ENCODE peak calls at places on chromosomes 3 and 15, in four cellular contexts. L, Y, N and H are unnamed samples.

GRCh38 chr3:89353465-89353864 is 246.0 kb downstream of the EPHA3 start:
- DNase-seq in L (no peak), N (no peak), Y (no peak), H (no peak)

GRCh38 chr3:138373695-138374094 is 25.3 kb downstream of the MRAS start:
- DNase-seq in L (no peak), Y (no peak), N (no peak), H (no peak)

GRCh38 chr3:50436063-50436674 is 67.3 kb downstream of the CACNA2D2 start:
- DNase-seq in N (peak), L (peak), Y (peak), H (peak)

GRCh38 chr3:113495035-113495434 is 19.9 kb downstream of the SPICE1 start:
- DNase-seq in L (no peak), Y (no peak), N (no peak), H (peak)

GRCh38 chr3:8555705-8556314 is 54.2 kb downstream of the LMCD1 start:
- DNase-seq in N (no peak), L (no peak), Y (no peak), H (no peak)

GRCh38 chr3:182544542-182544941 is 248.8 kb upstream of the ATP11B start:
- DNase-seq in Y (no peak), L (no peak), N (no peak), H (no peak)

GRCh38 chr3:186613637-186614265 is 891 bp downstream of the AHSG start:
- DNase-seq in L (no peak), N (no peak), Y (no peak), H (no peak)

GRCh38 chr3:127646501-127647046 is 17.6 kb downstream of the PODXL2 start:
- DNase-seq in N (no peak), Y (no peak), L (no peak), H (no peak)

GRCh38 chr3:157493627-157494550 is 9.3 kb downstream of the VEPH1 start:
- DNase-seq in Y (peak), N (no peak), L (no peak), H (no peak)

GRCh38 chr3:125148836-125149235 is 63.7 kb downstream of the SLC12A8 start:
- DNase-seq in L (no peak), N (peak), Y (no peak), H (peak)

GRCh38 chr15:82966671-82967071 is 14.2 kb upstream of the HOMER2 start:
- DNase-seq in L (no peak), N (no peak), Y (no peak), H (no peak)

GRCh38 chr15:46260937-46261336 is 626.1 kb downstream of the SQOR start:
- DNase-seq in L (no peak), Y (no peak), N (no peak), H (no peak)

GRCh38 chr3:80788914-80789313 is 972.5 kb downstream of the GBE1 start:
- DNase-seq in Y (no peak), L (no peak), N (no peak), H (no peak)

GRCh38 chr3:80785875-80786274 is 975.6 kb downstream of the GBE1 start:
- DNase-seq in Y (no peak), N (no peak), L (no peak), H (no peak)

GRCh38 chr3:80785475-80785874 is 976.0 kb downstream of the GBE1 start:
- DNase-seq in Y (no peak), L (no peak), N (no peak), H (no peak)
- TF ChIP-seq CTCF in Y (peak), L (peak), N (no peak), H (no peak)

GRCh38 chr15:68791431-68792283 is 29.0 kb downstream of the ANP32A start:
- DNase-seq in N (no peak), L (no peak), Y (no peak), H (no peak)
- TF ChIP-seq CTCF in N (no peak), L (no peak), Y (no peak), H (no peak)

GRCh38 chr3:179653777-179654117 is 907 bp downstream of the USP13 start:
- DNase-seq in L (no peak), N (no peak), Y (no peak), H (peak)

GRCh38 chr3:179655236-179655635 is 2.4 kb downstream of the USP13 start:
- DNase-seq in L (no peak), N (no peak), Y (no peak), H (no peak)

GRCh38 chr3:179653106-179653776 is 401 bp downstream of the USP13 start:
- DNase-seq in N (peak), L (peak), Y (no peak), H (peak)

GRCh38 chr3:179651687-179652466 is 963 bp upstream of the USP13 start:
- DNase-seq in N (no peak), Y (no peak), L (no peak), H (no peak)

DNA sequence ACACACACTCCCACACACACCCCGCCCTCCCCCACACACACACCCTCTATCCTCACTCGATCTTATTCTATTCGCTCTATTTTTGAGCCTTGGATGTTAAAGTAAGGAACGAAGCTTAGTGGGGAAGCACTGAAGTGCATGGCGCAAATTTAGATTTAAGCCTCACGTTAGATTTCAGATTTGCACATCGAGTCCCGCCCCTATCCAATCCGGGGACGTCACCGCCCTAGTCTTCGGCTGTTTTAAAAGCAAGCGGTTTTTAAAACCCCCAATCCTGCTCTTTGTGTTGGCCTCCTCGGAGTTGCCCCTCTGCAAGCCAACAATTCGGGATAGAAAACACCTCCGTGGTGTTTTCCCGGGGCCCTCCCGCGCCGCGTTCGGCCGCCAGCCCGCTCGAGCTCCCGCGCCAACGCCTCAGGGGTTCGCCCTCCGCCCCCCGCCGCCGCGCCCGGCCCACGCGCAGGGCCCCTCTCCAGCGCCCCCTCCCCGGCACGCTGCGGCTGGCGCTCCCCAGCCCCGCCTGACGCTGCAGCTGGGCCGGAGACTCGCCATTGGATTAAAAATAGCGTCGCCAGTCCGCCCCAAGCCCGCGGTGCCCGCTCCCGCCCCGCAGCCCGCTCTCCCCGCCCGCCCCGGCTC is at the start of gene USP13:
- DNase-seq in L (peak), N (peak), Y (no peak), H (peak)
- TF ChIP-seq CTCF in L (no peak), N (peak), Y (peak), H (peak)

GRCh38 chr3:146715176-146715575 is 110.0 kb upstream of the PLSCR5 start:
- DNase-seq in N (no peak), Y (no peak), L (no peak), H (no peak)

GRCh38 chr3:146709969-146710368 is 104.8 kb upstream of the PLSCR5 start:
- DNase-seq in L (no peak), N (no peak), Y (no peak), H (no peak)

GRCh38 chr3:146712826-146713225 is 107.7 kb upstream of the PLSCR5 start:
- DNase-seq in L (no peak), Y (no peak), N (no peak), H (no peak)
- TF ChIP-seq CTCF in L (no peak), Y (no peak), N (no peak), H (no peak)

GRCh38 chr15:101642361-101642760 is 9.8 kb downstream of the TM2D3 start:
- DNase-seq in N (no peak), L (no peak), Y (no peak), H (no peak)
- TF ChIP-seq CTCF in N (no peak), L (no peak), Y (peak), H (no peak)

GRCh38 chr3:123936400-123936799 is 24.6 kb downstream of the CCDC14 start:
- DNase-seq in L (no peak), Y (no peak), N (no peak), H (no peak)

GRCh38 chr3:123939706-123940105 is 21.3 kb downstream of the CCDC14 start:
- DNase-seq in N (no peak), L (no peak), Y (no peak), H (no peak)

GRCh38 chr3:123935830-123936229 is 25.2 kb downstream of the CCDC14 start:
- DNase-seq in N (no peak), Y (no peak), L (no peak), H (no peak)

GRCh38 chr3:123941150-123941941 is 19.7 kb downstream of the CCDC14 start:
- DNase-seq in L (no peak), Y (no peak), N (no peak), H (no peak)
- TF ChIP-seq CTCF in L (no peak), Y (peak), N (no peak), H (peak)

GRCh38 chr3:123552095-123552714 is 32.6 kb downstream of the HACD2 start:
- DNase-seq in L (no peak), Y (no peak), N (no peak), H (no peak)
- TF ChIP-seq CTCF in L (peak), Y (peak), N (peak), H (peak)

GRCh38 chr15:90214553-90215205 is 13.5 kb downstream of the SEMA4B start:
- DNase-seq in Y (no peak), L (no peak), N (no peak), H (no peak)
- TF ChIP-seq CTCF in Y (no peak), L (peak), N (no peak), H (peak)